ENCODE peak calls at places on chromosomes 12 and 14, in seven cellular contexts. One of them, this sample, is unnamed.

GRCh38 chr14:96108061-96108795 is 69.1 kb downstream of the C14orf132 start:
- DNase-seq in NCI-H345: no peak
- DNase-seq in CD8-positive, alpha-beta memory T cell: no peak
- DNase-seq in caudate nucleus: no peak
- DNase-seq in T follicular helper cell: no peak
- DNase-seq in HepG2: no peak
- DNase-seq in lung microvascular endothelial cell: no peak
- DNase-seq in this sample: no peak

GRCh38 chr14:63875311-63875710 is 22.5 kb downstream of the SYNE2 start:
- DNase-seq in NCI-H345: no peak
- DNase-seq in CD8-positive, alpha-beta memory T cell: no peak
- DNase-seq in caudate nucleus: no peak
- DNase-seq in T follicular helper cell: no peak
- DNase-seq in HepG2: no peak
- DNase-seq in lung microvascular endothelial cell: peak; percentile 97
- DNase-seq in this sample: no peak

GRCh38 chr14:36870776-36871175 is 209.1 kb downstream of the PAX9 start:
- DNase-seq in NCI-H345: no peak
- DNase-seq in CD8-positive, alpha-beta memory T cell: no peak
- DNase-seq in caudate nucleus: no peak
- DNase-seq in T follicular helper cell: no peak
- DNase-seq in HepG2: no peak
- DNase-seq in lung microvascular endothelial cell: no peak
- DNase-seq in this sample: no peak

GRCh38 chr12:4270670-4271432 is 2.7 kb upstream of the CCND2 start:
- DNase-seq in NCI-H345: no peak
- DNase-seq in CD8-positive, alpha-beta memory T cell: peak; percentile 42
- DNase-seq in caudate nucleus: no peak
- DNase-seq in T follicular helper cell: no peak
- DNase-seq in HepG2: no peak
- DNase-seq in lung microvascular endothelial cell: peak; percentile 51
- DNase-seq in this sample: no peak

GRCh38 chr12:111166779-111167540 is 201.9 kb downstream of the PHETA1 start:
- DNase-seq in NCI-H345: no peak
- DNase-seq in CD8-positive, alpha-beta memory T cell: no peak
- DNase-seq in caudate nucleus: peak; percentile 9
- DNase-seq in T follicular helper cell: no peak
- DNase-seq in HepG2: no peak
- DNase-seq in lung microvascular endothelial cell: no peak
- DNase-seq in this sample: peak; percentile 19

GRCh38 chr12:94575024-94575423 is 75.3 kb downstream of the TMCC3 start:
- DNase-seq in NCI-H345: peak; percentile 18
- DNase-seq in CD8-positive, alpha-beta memory T cell: no peak
- DNase-seq in caudate nucleus: no peak
- DNase-seq in T follicular helper cell: no peak
- DNase-seq in HepG2: no peak
- DNase-seq in lung microvascular endothelial cell: no peak
- DNase-seq in this sample: no peak

GRCh38 chr14:53473480-53473879 is 320.4 kb upstream of the DDHD1 start:
- DNase-seq in NCI-H345: no peak
- DNase-seq in CD8-positive, alpha-beta memory T cell: no peak
- DNase-seq in caudate nucleus: no peak
- DNase-seq in T follicular helper cell: no peak
- DNase-seq in HepG2: no peak
- DNase-seq in lung microvascular endothelial cell: no peak
- DNase-seq in this sample: no peak

GRCh38 chr12:25992026-25992782 is 33.7 kb downstream of the RASSF8 start:
- DNase-seq in NCI-H345: no peak
- DNase-seq in CD8-positive, alpha-beta memory T cell: no peak
- DNase-seq in caudate nucleus: no peak
- DNase-seq in T follicular helper cell: no peak
- DNase-seq in HepG2: no peak
- DNase-seq in lung microvascular endothelial cell: no peak
- DNase-seq in this sample: no peak

GRCh38 chr14:67420102-67420739 is 8.3 kb upstream of the PLEK2 start:
- DNase-seq in NCI-H345: no peak
- DNase-seq in CD8-positive, alpha-beta memory T cell: no peak
- DNase-seq in caudate nucleus: no peak
- DNase-seq in T follicular helper cell: no peak
- DNase-seq in HepG2: peak; percentile 32
- DNase-seq in lung microvascular endothelial cell: no peak
- DNase-seq in this sample: no peak

GRCh38 chr12:64452559-64453329 is 824 bp downstream of the TBK1 start:
- DNase-seq in NCI-H345: peak; percentile 18
- DNase-seq in CD8-positive, alpha-beta memory T cell: no peak
- DNase-seq in caudate nucleus: no peak
- DNase-seq in T follicular helper cell: no peak
- DNase-seq in HepG2: peak; percentile 52
- DNase-seq in lung microvascular endothelial cell: peak; percentile 89
- DNase-seq in this sample: no peak

GRCh38 chr12:1939316-1939715 is 20.9 kb upstream of the CACNA2D4 start:
- DNase-seq in NCI-H345: no peak
- DNase-seq in CD8-positive, alpha-beta memory T cell: no peak
- DNase-seq in caudate nucleus: no peak
- DNase-seq in T follicular helper cell: no peak
- DNase-seq in HepG2: no peak
- DNase-seq in lung microvascular endothelial cell: no peak
- DNase-seq in this sample: no peak

GRCh38 chr12:109798691-109799090 is 34.5 kb downstream of the TRPV4 start:
- DNase-seq in NCI-H345: no peak
- DNase-seq in CD8-positive, alpha-beta memory T cell: no peak
- DNase-seq in caudate nucleus: no peak
- DNase-seq in T follicular helper cell: no peak
- DNase-seq in HepG2: no peak
- DNase-seq in lung microvascular endothelial cell: no peak
- DNase-seq in this sample: no peak

GRCh38 chr12:89033062-89033461 is 319.2 kb downstream of the DUSP6 start:
- DNase-seq in NCI-H345: no peak
- DNase-seq in CD8-positive, alpha-beta memory T cell: no peak
- DNase-seq in caudate nucleus: no peak
- DNase-seq in T follicular helper cell: no peak
- DNase-seq in HepG2: no peak
- DNase-seq in lung microvascular endothelial cell: no peak
- DNase-seq in this sample: no peak

GRCh38 chr12:132152921-132153321 is 8.7 kb downstream of the NOC4L start:
- DNase-seq in NCI-H345: no peak
- DNase-seq in CD8-positive, alpha-beta memory T cell: no peak
- DNase-seq in caudate nucleus: no peak
- DNase-seq in T follicular helper cell: no peak
- DNase-seq in HepG2: no peak
- DNase-seq in lung microvascular endothelial cell: no peak
- DNase-seq in this sample: no peak

GRCh38 chr12:128819293-128820144 is 4.2 kb downstream of the SLC15A4 start:
- DNase-seq in NCI-H345: peak; percentile 44
- DNase-seq in CD8-positive, alpha-beta memory T cell: no peak
- DNase-seq in caudate nucleus: no peak
- DNase-seq in T follicular helper cell: no peak
- DNase-seq in HepG2: no peak
- DNase-seq in lung microvascular endothelial cell: no peak
- DNase-seq in this sample: no peak

GRCh38 chr14:78383060-78383459 is 212.9 kb downstream of the NRXN3 start:
- DNase-seq in NCI-H345: no peak
- DNase-seq in CD8-positive, alpha-beta memory T cell: no peak
- DNase-seq in caudate nucleus: no peak
- DNase-seq in T follicular helper cell: no peak
- DNase-seq in HepG2: no peak
- DNase-seq in lung microvascular endothelial cell: no peak
- DNase-seq in this sample: no peak

GRCh38 chr14:94328196-94328595 is 5.1 kb upstream of the SERPINA6 start:
- DNase-seq in NCI-H345: no peak
- DNase-seq in CD8-positive, alpha-beta memory T cell: no peak
- DNase-seq in caudate nucleus: no peak
- DNase-seq in T follicular helper cell: no peak
- DNase-seq in HepG2: no peak
- DNase-seq in lung microvascular endothelial cell: no peak
- DNase-seq in this sample: no peak

GRCh38 chr12:104215638-104216297 is at the start of gene TXNRD1:
- DNase-seq in NCI-H345: no peak
- DNase-seq in CD8-positive, alpha-beta memory T cell: peak; percentile 76
- DNase-seq in caudate nucleus: peak; percentile 48
- DNase-seq in T follicular helper cell: peak; percentile 69
- DNase-seq in HepG2: peak; percentile 30
- DNase-seq in lung microvascular endothelial cell: peak; percentile 92
- DNase-seq in this sample: peak; percentile 24

GRCh38 chr12:123388948-123389559 is 5.1 kb downstream of the KMT5A start:
- DNase-seq in NCI-H345: no peak
- DNase-seq in CD8-positive, alpha-beta memory T cell: peak; percentile 5
- DNase-seq in caudate nucleus: no peak
- DNase-seq in T follicular helper cell: no peak
- DNase-seq in HepG2: no peak
- DNase-seq in lung microvascular endothelial cell: no peak
- DNase-seq in this sample: no peak

GRCh38 chr12:131129839-131130238 is 176.1 kb downstream of the ADGRD1 start:
- DNase-seq in NCI-H345: no peak
- DNase-seq in CD8-positive, alpha-beta memory T cell: no peak
- DNase-seq in caudate nucleus: no peak
- DNase-seq in T follicular helper cell: no peak
- DNase-seq in HepG2: no peak
- DNase-seq in lung microvascular endothelial cell: no peak
- DNase-seq in this sample: no peak

GRCh38 chr14:90454041-90455000 is 57.5 kb downstream of the CALM1 start:
- DNase-seq in NCI-H345: no peak
- DNase-seq in CD8-positive, alpha-beta memory T cell: no peak
- DNase-seq in caudate nucleus: peak; percentile 96
- DNase-seq in T follicular helper cell: no peak
- DNase-seq in HepG2: peak; percentile 33
- DNase-seq in lung microvascular endothelial cell: peak; percentile 93
- DNase-seq in this sample: peak; percentile 96

GRCh38 chr12:89970646-89971192 is 262.1 kb upstream of the ATP2B1 start:
- DNase-seq in NCI-H345: no peak
- DNase-seq in CD8-positive, alpha-beta memory T cell: no peak
- DNase-seq in caudate nucleus: no peak
- DNase-seq in T follicular helper cell: no peak
- DNase-seq in HepG2: no peak
- DNase-seq in lung microvascular endothelial cell: no peak
- DNase-seq in this sample: no peak

GRCh38 chr12:13100882-13101769 is 2.3 kb downstream of the GSG1 start:
- DNase-seq in NCI-H345: peak; percentile 90
- DNase-seq in CD8-positive, alpha-beta memory T cell: peak; percentile 95
- DNase-seq in caudate nucleus: peak; percentile 81
- DNase-seq in T follicular helper cell: peak; percentile 91
- DNase-seq in HepG2: peak; percentile 47
- DNase-seq in lung microvascular endothelial cell: peak; percentile 99
- DNase-seq in this sample: peak; percentile 75

GRCh38 chr12:19440019-19440858 is 947 bp downstream of the AEBP2 start:
- DNase-seq in NCI-H345: peak; percentile 53
- DNase-seq in CD8-positive, alpha-beta memory T cell: peak; percentile 51
- DNase-seq in caudate nucleus: no peak
- DNase-seq in T follicular helper cell: peak; percentile 32
- DNase-seq in HepG2: peak; percentile 30
- DNase-seq in lung microvascular endothelial cell: peak; percentile 80
- DNase-seq in this sample: peak; percentile 31

GRCh38 chr12:1706284-1707016 is 15.6 kb downstream of the ADIPOR2 start:
- DNase-seq in NCI-H345: no peak
- DNase-seq in CD8-positive, alpha-beta memory T cell: no peak
- DNase-seq in caudate nucleus: no peak
- DNase-seq in T follicular helper cell: no peak
- DNase-seq in HepG2: no peak
- DNase-seq in lung microvascular endothelial cell: no peak
- DNase-seq in this sample: no peak

This sample was measured in hypothalamus.